ENCODE peak calls at places on chromosome 13, in six cellular contexts. G is lower leg skin; D is activated CD4-positive, alpha-beta T cell treated with anti-CD3 and anti-CD28 coated beads for 1 hour; P is renal cortical epithelial cell; O is KBM-7; N is kidney epithelial cell. X is an unnamed sample.

GRCh38 chr13:84500016-84500415 is 617.7 kb upstream of the SLITRK1 start:
- DNase-seq in G (no peak), D (no peak), P (no peak), O (no peak), N (no peak), X (no peak)

GRCh38 chr13:29993716-29994488 is 143.5 kb upstream of the UBL3 start:
- DNase-seq in G (no peak), D (no peak), P (peak), O (no peak), N (peak), X (no peak)

GRCh38 chr13:76663941-76664340 is 222.3 kb downstream of the KCTD12 start:
- DNase-seq in G (no peak), D (no peak), P (peak), O (no peak), N (no peak), X (no peak)

GRCh38 chr13:43304449-43304848 is 281.1 kb downstream of the DNAJC15 start:
- DNase-seq in G (no peak), D (no peak), P (no peak), O (no peak), N (no peak), X (no peak)

GRCh38 chr13:57624565-57625435 is 6.7 kb upstream of the PCDH17 start:
- DNase-seq in G (peak), D (no peak), P (peak), O (peak), N (peak), X (no peak)

GRCh38 chr13:43232144-43232840 is 208.9 kb downstream of the DNAJC15 start:
- DNase-seq in G (no peak), D (no peak), P (peak), O (no peak), N (no peak), X (no peak)

GRCh38 chr13:45521292-45521691 is 56.6 kb downstream of the COG3 start:
- DNase-seq in G (no peak), D (no peak), P (no peak), O (no peak), N (no peak), X (peak)

GRCh38 chr13:23695711-23696512 is 125.7 kb downstream of the TNFRSF19 start:
- DNase-seq in G (no peak), D (peak), P (no peak), O (no peak), N (no peak), X (peak)

GRCh38 chr13:52130641-52131040 is 1.8 kb upstream of the NEK5 start:
- DNase-seq in G (no peak), D (no peak), P (peak), O (no peak), N (no peak), X (no peak)

GRCh38 chr13:101640797-101641400 is 188.4 kb downstream of the ITGBL1 start:
- DNase-seq in G (no peak), D (no peak), P (peak), O (no peak), N (peak), X (no peak)

GRCh38 chr13:79349011-79349410 is 57.0 kb downstream of the RBM26 start:
- DNase-seq in G (no peak), D (no peak), P (peak), O (no peak), N (no peak), X (no peak)

GRCh38 chr13:25210842-25211241 is 38.8 kb upstream of the AMER2 start:
- DNase-seq in G (no peak), D (no peak), P (no peak), O (no peak), N (no peak), X (no peak)

GRCh38 chr13:77417897-77418296 is 91.0 kb upstream of the MYCBP2 start:
- DNase-seq in G (no peak), D (no peak), P (peak), O (no peak), N (no peak), X (no peak)